ENCODE peak calls at places on chromosomes 1 and 21, in six cellular contexts. One of them, this sample, is unnamed.

GRCh38 chr1:213394837-213395236 is 343.8 kb downstream of the RPS6KC1 start:
- DNase-seq in renal cortical epithelial cell: no peak
- DNase-seq in T-cell: no peak
- DNase-seq in endothelial cell: no peak
- DNase-seq in brain pericyte: no peak
- DNase-seq in Jurkat, Clone E6-1: no peak
- DNase-seq in this sample: no peak

GRCh38 chr21:46220275-46220810 is 8.2 kb downstream of the LSS start:
- DNase-seq in endothelial cell: no peak
- DNase-seq in T-cell: no peak
- DNase-seq in brain pericyte: no peak
- DNase-seq in Jurkat, Clone E6-1: no peak
- DNase-seq in renal cortical epithelial cell: no peak
- DNase-seq in this sample: no peak

GRCh38 chr1:201503397-201504176 is 3.3 kb downstream of the CSRP1 start:
- DNase-seq in renal cortical epithelial cell: peak; percentile 93
- DNase-seq in brain pericyte: peak; percentile 77
- DNase-seq in endothelial cell: no peak
- DNase-seq in Jurkat, Clone E6-1: no peak
- DNase-seq in T-cell: no peak
- DNase-seq in this sample: no peak

GRCh38 chr1:204447220-204447619 is 35.6 kb upstream of the PPP1R15B start:
- DNase-seq in endothelial cell: no peak
- DNase-seq in brain pericyte: no peak
- DNase-seq in renal cortical epithelial cell: no peak
- DNase-seq in Jurkat, Clone E6-1: no peak
- DNase-seq in T-cell: no peak
- DNase-seq in this sample: no peak

GRCh38 chr1:116375165-116375883 is 2.3 kb downstream of the ATP1A1 start:
- DNase-seq in brain pericyte: no peak
- DNase-seq in renal cortical epithelial cell: peak; percentile 43
- DNase-seq in T-cell: no peak
- DNase-seq in endothelial cell: no peak
- DNase-seq in Jurkat, Clone E6-1: no peak
- DNase-seq in this sample: no peak

GRCh38 chr1:35857830-35858229 is 25.2 kb upstream of the AGO1 start:
- DNase-seq in renal cortical epithelial cell: peak; percentile 31
- DNase-seq in endothelial cell: no peak
- DNase-seq in T-cell: no peak
- DNase-seq in Jurkat, Clone E6-1: no peak
- DNase-seq in brain pericyte: no peak
- DNase-seq in this sample: no peak

GRCh38 chr1:44926311-44926781 is 60.0 kb downstream of the EIF2B3 start:
- DNase-seq in brain pericyte: no peak
- DNase-seq in T-cell: no peak
- DNase-seq in renal cortical epithelial cell: no peak
- DNase-seq in Jurkat, Clone E6-1: no peak
- DNase-seq in endothelial cell: no peak
- DNase-seq in this sample: no peak

GRCh38 chr1:115063238-115063901 is 25.9 kb downstream of the TSPAN2 start:
- DNase-seq in Jurkat, Clone E6-1: peak; percentile 88
- DNase-seq in renal cortical epithelial cell: no peak
- DNase-seq in brain pericyte: no peak
- DNase-seq in endothelial cell: no peak
- DNase-seq in T-cell: peak; percentile 27
- DNase-seq in this sample: no peak

GRCh38 chr1:206578115-206578935 is 33.9 kb downstream of the EIF2D start:
- DNase-seq in renal cortical epithelial cell: no peak
- DNase-seq in Jurkat, Clone E6-1: no peak
- DNase-seq in T-cell: no peak
- DNase-seq in endothelial cell: no peak
- DNase-seq in brain pericyte: no peak
- DNase-seq in this sample: no peak